ENCODE peak calls at places on chromosomes 5 and 9, in ten cellular contexts. Q is endodermal cell, Z is Calu3, A is progenitor cell of endocrine pancreas, O is body of pancreas, U is AG10803, E is HCT116, P is PC-9, B is cardiac fibroblast, T is stomach. Y is an unnamed sample.

GRCh38 chr5:32531885-32532520 is 53.4 kb upstream of the SUB1 start:
- DNase-seq in Q (peak), Z (peak), A (no peak), O (no peak), U (peak), E (no peak), P (peak), B (no peak), T (no peak), Y (no peak)

GRCh38 chr9:108535526-108535925 is 320.3 kb downstream of the ACTL7B start:
- DNase-seq in Q (peak), Z (no peak), A (no peak), O (no peak), U (no peak), E (no peak), P (no peak), B (no peak), T (no peak), Y (no peak)

GRCh38 chr5:136042665-136043121 is 13.9 kb downstream of the TGFBI start:
- DNase-seq in Q (no peak), Z (no peak), A (no peak), O (no peak), U (no peak), E (no peak), P (no peak), B (peak), T (no peak), Y (no peak)

GRCh38 chr9:127700140-127700539 is 6.6 kb upstream of the CFAP157 start:
- DNase-seq in Q (no peak), Z (no peak), A (no peak), O (no peak), U (no peak), E (no peak), P (no peak), B (no peak), T (no peak), Y (no peak)

GRCh38 chr9:34084562-34084961 is 35.9 kb upstream of the UBAP2 start:
- DNase-seq in Q (no peak), Z (no peak), A (no peak), O (peak), U (peak), E (no peak), P (no peak), B (peak), T (no peak), Y (no peak)

GRCh38 chr9:107613314-107613713 is 123.7 kb upstream of the KLF4 start:
- DNase-seq in Q (no peak), Z (no peak), A (no peak), O (no peak), U (no peak), E (no peak), P (no peak), B (no peak), T (no peak), Y (no peak)

GRCh38 chr5:79552984-79553383 is 39.0 kb upstream of the HOMER1 start:
- DNase-seq in Q (no peak), Z (no peak), A (no peak), O (no peak), U (peak), E (no peak), P (no peak), B (peak), T (no peak), Y (no peak)

GRCh38 chr9:20996809-20997208 is 34.6 kb downstream of the HACD4 start:
- DNase-seq in Q (no peak), Z (no peak), A (no peak), O (no peak), U (no peak), E (no peak), P (no peak), B (no peak), T (no peak), Y (no peak)

GRCh38 chr5:138336952-138337684 is 948 bp upstream of the FAM53C start:
- DNase-seq in Q (no peak), Z (peak), A (peak), O (peak), U (peak), E (peak), P (peak), B (peak), T (peak), Y (peak)

GRCh38 chr5:133421806-133422205 is 190.5 kb downstream of the FSTL4 start:
- DNase-seq in Q (no peak), Z (no peak), A (no peak), O (no peak), U (no peak), E (no peak), P (no peak), B (no peak), T (no peak), Y (no peak)

GRCh38 chr9:95349109-95350038 is 31.9 kb upstream of the FANCC start:
- DNase-seq in Q (peak), Z (peak), A (peak), O (no peak), U (no peak), E (no peak), P (no peak), B (no peak), T (no peak), Y (no peak)

DNA sequence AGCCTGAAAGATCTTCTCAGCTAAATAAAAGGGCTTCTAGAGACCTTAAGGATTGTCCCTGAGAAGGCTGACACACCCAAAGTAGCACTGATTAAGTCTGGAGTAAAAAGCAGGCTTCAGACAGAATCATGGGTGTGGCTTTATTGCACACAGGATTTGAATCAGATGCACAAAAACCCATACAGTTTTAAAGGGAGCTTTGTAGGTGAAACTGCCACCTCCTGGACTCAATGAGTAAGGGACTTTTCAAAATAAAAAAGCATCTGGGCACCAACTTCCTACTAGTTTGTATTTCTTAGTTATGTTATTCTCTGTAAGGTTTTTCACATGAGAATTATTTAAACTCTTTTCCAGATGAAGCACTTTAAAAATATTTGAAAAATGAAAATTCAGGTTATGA is 129.4 kb downstream of the EDIL3 start:
- DNase-seq in Q (no peak), Z (peak), A (no peak), O (no peak), U (peak), E (peak), P (no peak), B (peak), T (no peak), Y (no peak)
- TF ChIP-seq CTCF in Q (peak), Z (no peak), A (peak), O (no peak), U (peak), E (peak), P (no peak), B (peak), T (no peak), Y (peak)

DNA sequence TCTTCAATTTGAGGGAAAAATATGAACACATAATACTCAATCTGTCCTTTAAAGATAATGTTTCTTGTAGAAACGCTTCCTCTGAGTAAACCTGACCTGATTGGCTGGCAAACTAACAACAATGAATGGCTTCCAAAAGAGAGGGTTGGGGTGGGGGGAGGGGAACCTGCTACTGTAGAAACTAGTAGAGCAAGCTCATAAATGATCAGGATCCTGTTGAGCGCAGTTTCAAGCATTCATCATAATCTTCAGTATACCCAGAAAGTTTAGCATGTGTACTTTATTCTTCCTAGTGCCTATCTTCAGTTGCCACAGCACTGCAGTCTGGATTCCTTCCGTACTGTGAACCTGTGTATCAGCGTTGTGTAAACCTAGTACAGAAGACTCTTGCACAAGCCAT is 63.0 kb upstream of the FCHO2 start:
- DNase-seq in Q (no peak), Z (no peak), A (no peak), O (no peak), U (no peak), E (no peak), P (no peak), B (no peak), T (no peak), Y (no peak)
- TF ChIP-seq CTCF in Q (no peak), Z (no peak), A (no peak), O (no peak), U (no peak), E (no peak), P (no peak), B (no peak), T (no peak), Y (no peak)

GRCh38 chr9:93036887-93037475 is 21.5 kb upstream of the SUSD3 start:
- DNase-seq in Q (no peak), Z (no peak), A (no peak), O (no peak), U (no peak), E (no peak), P (no peak), B (no peak), T (no peak), Y (no peak)
- TF ChIP-seq CTCF in Q (peak), Z (no peak), A (peak), O (no peak), U (no peak), E (no peak), P (no peak), B (no peak), T (no peak), Y (peak)

GRCh38 chr5:179276838-179277395 is 68.3 kb downstream of the ADAMTS2 start:
- DNase-seq in Q (no peak), Z (no peak), A (no peak), O (no peak), U (no peak), E (no peak), P (no peak), B (no peak), T (no peak), Y (no peak)
- TF ChIP-seq CTCF in Q (peak), Z (no peak), A (peak), O (no peak), U (peak), E (peak), P (no peak), B (peak), T (no peak), Y (peak)

GRCh38 chr5:115626444-115626823 is 598 bp upstream of the TMED7 start:
- DNase-seq in Q (no peak), Z (no peak), A (no peak), O (no peak), U (peak), E (peak), P (no peak), B (peak), T (no peak), Y (no peak)

GRCh38 chr5:115623632-115624031 is 2.2 kb downstream of the TMED7 start:
- DNase-seq in Q (no peak), Z (no peak), A (no peak), O (no peak), U (no peak), E (no peak), P (no peak), B (no peak), T (no peak), Y (no peak)

GRCh38 chr5:115627295-115627825 is 1.5 kb upstream of the TMED7 start:
- DNase-seq in Q (no peak), Z (no peak), A (no peak), O (no peak), U (no peak), E (no peak), P (no peak), B (no peak), T (no peak), Y (no peak)

GRCh38 chr5:115624994-115625393 is 842 bp downstream of the TMED7 start:
- DNase-seq in Q (no peak), Z (no peak), A (no peak), O (no peak), U (no peak), E (no peak), P (no peak), B (no peak), T (no peak), Y (no peak)

GRCh38 chr5:115625579-115626443 is at the start of gene TMED7:
- DNase-seq in Q (peak), Z (peak), A (peak), O (peak), U (peak), E (peak), P (peak), B (peak), T (peak), Y (peak)
- TF ChIP-seq CTCF in Q (no peak), Z (no peak), A (no peak), O (peak), U (no peak), E (no peak), P (no peak), B (no peak), T (no peak), Y (peak)

DNA sequence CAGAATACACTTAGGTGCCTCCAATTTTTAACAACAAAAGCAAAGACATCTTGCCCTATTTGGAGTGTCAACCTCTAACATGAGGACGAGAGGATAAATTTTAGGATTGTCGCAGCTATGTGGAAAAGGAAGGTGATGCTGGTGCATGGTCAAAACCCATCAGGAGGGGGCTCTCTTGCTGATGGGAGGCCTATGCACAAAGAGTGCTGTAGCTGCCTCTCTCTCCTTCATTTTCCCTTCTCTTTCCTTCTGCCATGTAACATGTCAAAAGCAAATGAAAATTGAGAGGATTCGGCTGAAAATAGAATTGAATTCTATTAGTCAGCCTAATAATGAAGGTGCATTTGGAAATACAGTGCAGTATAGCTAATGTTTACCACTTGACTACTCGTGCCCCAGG is 578.7 kb upstream of the ZNF462 start:
- DNase-seq in Q (peak), Z (no peak), A (no peak), O (no peak), U (no peak), E (no peak), P (no peak), B (no peak), T (no peak), Y (no peak)
- TF ChIP-seq CTCF in Q (peak), Z (no peak), A (peak), O (no peak), U (peak), E (peak), P (no peak), B (no peak), T (no peak), Y (peak)

DNA sequence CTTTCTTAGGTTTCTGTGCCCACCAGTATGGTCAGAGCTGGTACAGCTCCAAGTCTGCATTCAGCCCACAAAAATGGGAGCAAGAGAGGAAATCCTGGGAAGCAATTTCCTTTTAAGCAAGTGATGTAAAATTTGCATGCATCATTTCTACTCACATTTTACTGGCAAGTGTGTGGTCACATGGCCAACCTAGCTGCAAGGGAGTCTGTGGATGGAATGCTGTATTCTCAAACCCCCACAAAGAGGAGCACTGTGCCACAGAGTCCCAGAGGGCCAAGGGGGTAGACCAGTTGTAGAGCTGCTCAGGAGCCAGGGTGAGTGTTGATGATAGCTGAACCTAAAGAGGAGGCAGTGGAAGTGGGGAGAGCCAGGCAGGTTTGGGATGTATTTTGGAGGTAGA is 154.3 kb upstream of the SPRY4 start:
- DNase-seq in Q (no peak), Z (no peak), A (no peak), O (no peak), U (no peak), E (no peak), P (no peak), B (no peak), T (no peak), Y (no peak)
- TF ChIP-seq CTCF in Q (no peak), Z (no peak), A (no peak), O (no peak), U (no peak), E (no peak), P (no peak), B (no peak), T (no peak), Y (no peak)

Y was measured in type B pancreatic cell.